ENCODE peak calls at places on chromosomes 7 and 10, in eight cellular contexts. O is uterus, C is cardiac muscle cell, N is MCF 10A, L is GM20000, S is right lobe of liver, U is neural crest cell, K is left ventricle myocardium inferior. J is an unnamed sample.

GRCh38 chr7:150476819-150477631 is 26.6 kb downstream of the GIMAP8 start:
- DNase-seq in O (no peak), C (no peak), N (no peak), L (no peak), S (no peak), U (no peak), K (no peak), J (no peak)

GRCh38 chr10:21740989-21741388 is 207.0 kb downstream of the MLLT10 start:
- DNase-seq in O (no peak), C (no peak), N (no peak), L (no peak), S (no peak), U (no peak), K (no peak), J (no peak)

GRCh38 chr10:131129544-131129943 is 182.0 kb downstream of the TCERG1L start:
- DNase-seq in O (no peak), C (no peak), N (no peak), L (no peak), S (no peak), U (no peak), K (no peak), J (no peak)

GRCh38 chr10:78655941-78656340 is 412.8 kb upstream of the ZMIZ1 start:
- DNase-seq in O (no peak), C (no peak), N (no peak), L (no peak), S (no peak), U (no peak), K (no peak), J (no peak)

GRCh38 chr7:80330434-80330833 is 181.4 kb downstream of the GNAT3 start:
- DNase-seq in O (no peak), C (no peak), N (no peak), L (no peak), S (no peak), U (no peak), K (no peak), J (no peak)

GRCh38 chr10:75739454-75740143 is 308.2 kb downstream of the LRMDA start:
- DNase-seq in O (no peak), C (no peak), N (no peak), L (no peak), S (no peak), U (no peak), K (no peak), J (no peak)

GRCh38 chr7:44748948-44749731 is 493 bp downstream of the ZMIZ2 start:
- DNase-seq in O (no peak), C (peak), N (no peak), L (peak), S (no peak), U (no peak), K (no peak), J (no peak)

GRCh38 chr7:99219985-99220384 is 12.1 kb upstream of the KPNA7 start:
- DNase-seq in O (no peak), C (peak), N (no peak), L (no peak), S (no peak), U (no peak), K (no peak), J (no peak)

GRCh38 chr7:90178592-90179279 is 24.5 kb downstream of the STEAP1 start:
- DNase-seq in O (no peak), C (no peak), N (peak), L (peak), S (no peak), U (no peak), K (no peak), J (no peak)

GRCh38 chr7:114659409-114659808 is 244.8 kb downstream of the FOXP2 start:
- DNase-seq in O (no peak), C (no peak), N (no peak), L (no peak), S (no peak), U (no peak), K (no peak), J (no peak)

GRCh38 chr7:155032978-155033377 is 30.1 kb upstream of the PAXIP1 start:
- DNase-seq in O (no peak), C (no peak), N (no peak), L (no peak), S (no peak), U (no peak), K (no peak), J (no peak)

GRCh38 chr10:44400553-44400952 is 15.7 kb upstream of the CXCL12 start:
- DNase-seq in O (no peak), C (no peak), N (no peak), L (no peak), S (no peak), U (no peak), K (no peak), J (no peak)

GRCh38 chr10:58806323-58806722 is 293.7 kb downstream of the BICC1 start:
- DNase-seq in O (no peak), C (no peak), N (no peak), L (no peak), S (no peak), U (no peak), K (no peak), J (no peak)

GRCh38 chr7:39248041-39248692 is 270.5 kb downstream of the POU6F2 start:
- DNase-seq in O (no peak), C (no peak), N (no peak), L (no peak), S (no peak), U (no peak), K (no peak), J (no peak)

GRCh38 chr7:116290740-116291139 is 80.4 kb downstream of the TES start:
- DNase-seq in O (no peak), C (no peak), N (no peak), L (no peak), S (peak), U (no peak), K (no peak), J (no peak)

GRCh38 chr10:69649771-69650550 is 19.9 kb downstream of the FAM241B start:
- DNase-seq in O (no peak), C (peak), N (no peak), L (no peak), S (no peak), U (no peak), K (no peak), J (no peak)

GRCh38 chr7:23333671-23334246 is 34.6 kb downstream of the MALSU1 start:
- DNase-seq in O (peak), C (no peak), N (peak), L (no peak), S (no peak), U (no peak), K (peak), J (no peak)

GRCh38 chr10:113273151-113273876 is 279.5 kb upstream of the HABP2 start:
- DNase-seq in O (no peak), C (no peak), N (no peak), L (no peak), S (no peak), U (peak), K (peak), J (peak)

GRCh38 chr10:132638130-132638515 is 100.5 kb downstream of the INPP5A start:
- DNase-seq in O (peak), C (no peak), N (no peak), L (no peak), S (peak), U (no peak), K (peak), J (no peak)

GRCh38 chr10:118978998-118979350 is 50.5 kb upstream of the NANOS1 start:
- DNase-seq in O (no peak), C (no peak), N (no peak), L (no peak), S (no peak), U (no peak), K (no peak), J (no peak)

GRCh38 chr10:25843551-25844170 is 90.4 kb upstream of the MYO3A start:
- DNase-seq in O (no peak), C (no peak), N (no peak), L (no peak), S (no peak), U (no peak), K (no peak), J (no peak)

GRCh38 chr7:11237742-11238141 is 264.1 kb downstream of the PHF14 start:
- DNase-seq in O (no peak), C (no peak), N (no peak), L (no peak), S (peak), U (no peak), K (no peak), J (no peak)

GRCh38 chr10:1124796-1125195 is 68.6 kb downstream of the WDR37 start:
- DNase-seq in O (no peak), C (no peak), N (no peak), L (no peak), S (no peak), U (no peak), K (no peak), J (no peak)

GRCh38 chr7:35465791-35466336 is 212.0 kb upstream of the TBX20 start:
- DNase-seq in O (no peak), C (peak), N (no peak), L (no peak), S (no peak), U (no peak), K (peak), J (no peak)

GRCh38 chr7:23938937-23939552 is 229.0 kb downstream of the STK31 start:
- DNase-seq in O (no peak), C (peak), N (peak), L (peak), S (no peak), U (peak), K (no peak), J (no peak)

GRCh38 chr10:68647928-68648327 is 73.1 kb upstream of the CCAR1 start:
- DNase-seq in O (no peak), C (no peak), N (peak), L (no peak), S (no peak), U (no peak), K (no peak), J (no peak)

GRCh38 chr10:67697646-67698245 is 1.8 kb upstream of the CTNNA3 start:
- DNase-seq in O (no peak), C (peak), N (peak), L (peak), S (no peak), U (peak), K (no peak), J (no peak)

GRCh38 chr7:78112488-78112887 is 313.9 kb downstream of the PHTF2 start:
- DNase-seq in O (no peak), C (no peak), N (no peak), L (no peak), S (no peak), U (no peak), K (no peak), J (no peak)

GRCh38 chr7:158662610-158663427 is 41.8 kb downstream of the NCAPG2 start:
- DNase-seq in O (no peak), C (peak), N (no peak), L (no peak), S (no peak), U (no peak), K (peak), J (no peak)

GRCh38 chr10:12768156-12768731 is 233.3 kb downstream of the CCDC3 start:
- DNase-seq in O (no peak), C (no peak), N (no peak), L (no peak), S (no peak), U (no peak), K (no peak), J (no peak)

GRCh38 chr7:115297651-115298050 is 375.8 kb downstream of the MDFIC start:
- DNase-seq in O (no peak), C (no peak), N (peak), L (no peak), S (no peak), U (no peak), K (peak), J (no peak)

GRCh38 chr7:29871787-29872398 is 65.6 kb downstream of the WIPF3 start:
- DNase-seq in O (no peak), C (no peak), N (peak), L (no peak), S (no peak), U (no peak), K (no peak), J (no peak)

GRCh38 chr7:20200361-20200760 is 16.8 kb downstream of the MACC1 start:
- DNase-seq in O (no peak), C (no peak), N (no peak), L (peak), S (no peak), U (no peak), K (no peak), J (no peak)

GRCh38 chr7:20199015-20199737 is 18.0 kb downstream of the MACC1 start:
- DNase-seq in O (peak), C (peak), N (peak), L (peak), S (no peak), U (no peak), K (peak), J (peak)

GRCh38 chr7:20198295-20198694 is 18.9 kb downstream of the MACC1 start:
- DNase-seq in O (no peak), C (no peak), N (no peak), L (no peak), S (no peak), U (no peak), K (no peak), J (no peak)

GRCh38 chr7:20197125-20197524 is 20.1 kb downstream of the MACC1 start:
- DNase-seq in O (no peak), C (no peak), N (no peak), L (no peak), S (no peak), U (no peak), K (no peak), J (no peak)

DNA sequence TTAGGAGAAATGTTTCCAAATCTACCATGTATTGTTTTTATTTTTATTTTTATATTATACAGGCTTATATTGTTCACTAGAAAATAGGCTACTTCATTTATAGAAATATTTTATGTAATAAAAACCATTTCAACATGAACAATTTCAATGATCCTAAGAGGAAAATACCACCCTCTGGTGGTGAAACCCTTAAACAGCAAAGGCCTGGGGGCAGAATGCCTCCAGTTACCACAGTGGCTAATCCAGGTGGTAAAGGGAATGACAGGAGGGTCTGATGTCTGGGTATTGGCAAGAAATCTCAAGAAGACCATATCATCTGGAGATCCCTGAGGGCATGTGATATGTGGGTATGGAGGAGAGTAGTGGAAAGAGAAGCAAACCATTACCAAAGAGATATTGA is 19.3 kb downstream of the MACC1 start:
- DNase-seq in O (no peak), C (no peak), N (peak), L (no peak), S (no peak), U (no peak), K (no peak), J (no peak)
- TF ChIP-seq CTCF in O (no peak), C (peak), N (no peak), L (peak), S (no peak), U (peak), K (peak), J (peak)

GRCh38 chr7:36473454-36474282 is 84.0 kb downstream of the ANLN start:
- DNase-seq in O (no peak), C (peak), N (peak), L (peak), S (peak), U (peak), K (peak), J (no peak)
- TF ChIP-seq CTCF in O (no peak), C (peak), N (peak), L (peak), S (peak), U (peak), K (peak), J (peak)

DNA sequence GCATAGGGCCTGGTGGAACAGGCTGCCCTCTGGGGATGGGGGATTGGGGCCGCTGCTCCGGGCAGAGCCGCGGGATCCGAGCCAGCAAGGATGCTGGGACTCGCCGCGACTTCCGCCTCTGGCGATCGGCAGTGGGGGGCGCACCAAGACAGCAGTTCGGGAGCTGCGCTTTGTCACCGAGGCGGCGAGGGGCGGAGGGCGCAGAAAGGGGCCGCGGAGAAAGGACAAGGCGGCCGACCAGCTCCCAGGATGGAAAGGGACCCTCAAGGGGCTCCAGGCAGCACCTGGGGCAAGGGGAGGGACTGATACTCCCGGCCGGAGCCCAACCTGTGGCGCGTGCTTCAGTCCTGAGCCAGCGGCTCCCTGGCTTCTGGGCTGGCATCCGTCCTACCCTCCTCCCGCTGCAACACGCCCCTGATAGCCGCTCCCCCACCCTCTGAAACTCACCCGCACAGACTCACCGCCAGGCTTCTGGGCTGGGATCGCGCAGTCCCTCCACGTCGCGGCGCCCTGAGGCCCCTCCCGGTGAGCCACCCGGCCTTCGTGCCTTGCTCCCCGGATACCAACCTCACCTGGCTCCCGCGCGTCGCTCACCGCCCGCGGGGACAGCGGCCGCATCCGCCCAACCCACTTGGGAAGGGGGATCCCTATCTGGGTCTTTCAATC is 7.1 kb upstream of the EVX1 start:
- DNase-seq in O (peak), C (peak), N (peak), L (no peak), S (peak), U (peak), K (peak), J (no peak)
- TF ChIP-seq CTCF in O (peak), C (peak), N (peak), L (no peak), S (peak), U (peak), K (peak), J (peak)

DNA sequence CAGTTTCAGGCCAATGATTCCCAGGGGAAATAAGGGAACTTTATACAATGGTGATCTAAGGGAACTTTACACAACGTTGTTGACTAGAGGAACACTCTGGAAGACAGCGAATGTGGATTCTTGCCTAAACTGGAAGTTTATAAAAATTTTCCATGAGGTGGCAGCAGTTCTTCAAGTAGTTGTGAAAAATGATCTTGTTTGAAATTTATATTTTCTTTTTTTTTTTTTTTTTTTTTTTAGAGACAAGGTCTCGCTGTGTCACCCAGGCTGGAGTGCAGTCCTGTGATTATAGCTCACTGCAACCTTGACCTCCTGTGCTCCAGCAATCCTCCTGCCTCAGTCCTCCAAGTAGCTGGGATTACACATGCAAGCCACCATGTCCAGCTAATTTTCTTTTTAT is 32.1 kb upstream of the GTF2I start:
- DNase-seq in O (no peak), C (no peak), N (peak), L (no peak), S (no peak), U (no peak), K (no peak), J (no peak)
- TF ChIP-seq CTCF in O (peak), C (peak), N (no peak), L (no peak), S (no peak), U (no peak), K (peak), J (peak)

DNA sequence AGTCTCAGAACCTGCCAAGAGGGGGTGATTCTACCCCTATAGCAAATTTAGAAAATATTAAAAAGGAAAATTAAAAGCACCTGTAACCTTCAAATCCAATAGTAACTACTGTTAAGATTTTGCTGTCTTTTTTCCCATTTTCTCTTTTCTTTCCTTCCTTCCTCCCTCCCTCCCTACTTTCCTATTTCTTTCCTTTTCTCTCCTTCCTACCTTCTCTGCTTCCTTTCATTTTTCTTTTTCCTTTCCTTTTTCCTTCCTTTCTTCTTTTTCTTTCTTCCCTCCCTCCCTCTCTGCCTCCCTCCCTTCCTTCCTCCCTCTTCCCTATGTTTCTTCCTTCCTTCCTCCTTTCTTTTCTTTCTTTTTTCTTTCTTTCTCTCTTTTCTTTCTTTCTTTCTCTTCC is 120.2 kb upstream of the KCTD7 start:
- DNase-seq in O (no peak), C (no peak), N (no peak), L (no peak), S (no peak), U (no peak), K (no peak), J (no peak)
- TF ChIP-seq CTCF in O (no peak), C (no peak), N (no peak), L (no peak), S (no peak), U (no peak), K (no peak), J (no peak)

GRCh38 chr10:110107887-110108286 is 99.5 kb upstream of the MXI1 start:
- DNase-seq in O (no peak), C (no peak), N (no peak), L (no peak), S (no peak), U (no peak), K (no peak), J (no peak)
- TF ChIP-seq CTCF in O (no peak), C (no peak), N (no peak), L (no peak), S (no peak), U (no peak), K (no peak), J (no peak)

GRCh38 chr7:143373255-143373794 is 7.8 kb upstream of the ZYX start:
- DNase-seq in O (no peak), C (no peak), N (no peak), L (no peak), S (peak), U (no peak), K (no peak), J (no peak)
- TF ChIP-seq CTCF in O (no peak), C (no peak), N (no peak), L (no peak), S (peak), U (no peak), K (no peak), J (no peak)